ENCODE peak calls at places on chromosome 3, in four cellular contexts. D is PC-9, Z is upper lobe of left lung, Y is upper lobe of right lung. S is an unnamed sample.

GRCh38 chr3:159293493-159293892 is 491.6 kb downstream of the MFSD1 start:
- DNase-seq in D (no peak), Z (no peak), Y (no peak), S (no peak)

GRCh38 chr3:136263251-136263650 is 13.1 kb downstream of the PCCB start:
- DNase-seq in D (no peak), Z (no peak), Y (no peak), S (no peak)

GRCh38 chr3:31705726-31706125 is 173.0 kb downstream of the STT3B start:
- DNase-seq in D (no peak), Z (no peak), Y (no peak), S (no peak)

GRCh38 chr3:157122116-157122515 is 37.8 kb downstream of the CCNL1 start:
- DNase-seq in D (peak; percentile 99), Z (no peak), Y (no peak), S (no peak)

GRCh38 chr3:165624761-165625160 is 212.5 kb downstream of the BCHE start:
- DNase-seq in D (no peak), Z (no peak), Y (no peak), S (no peak)

GRCh38 chr3:37050242-37050641 is 56.9 kb downstream of the MLH1 start:
- DNase-seq in D (no peak), Z (no peak), Y (no peak), S (no peak)

GRCh38 chr3:189235214-189235613 is 63.4 kb downstream of the TPRG1 start:
- DNase-seq in D (no peak), Z (no peak), Y (no peak), S (no peak)

GRCh38 chr3:164004205-164004604 is 1074.1 kb downstream of the SI start:
- DNase-seq in D (no peak), Z (no peak), Y (peak; percentile 50), S (no peak)

GRCh38 chr3:29789686-29790085 is 508.8 kb downstream of the RBMS3 start:
- DNase-seq in D (no peak), Z (no peak), Y (no peak), S (no peak)

GRCh38 chr3:14789640-14790285 is 29.0 kb upstream of the FGD5 start:
- DNase-seq in D (no peak), Z (no peak), Y (peak; percentile 44), S (no peak)

GRCh38 chr3:71247948-71248315 is 335.6 kb downstream of the FOXP1 start:
- DNase-seq in D (no peak), Z (no peak), Y (no peak), S (no peak)

GRCh38 chr3:11053926-11054503 is 61.5 kb downstream of the SLC6A1 start:
- DNase-seq in D (no peak), Z (no peak), Y (no peak), S (no peak)

GRCh38 chr3:127483005-127483641 is 107.4 kb downstream of the TPRA1 start:
- DNase-seq in D (no peak), Z (no peak), Y (peak; percentile 25), S (peak; percentile 43)

GRCh38 chr3:154421067-154421466 is 8.9 kb downstream of the GPR149 start:
- DNase-seq in D (no peak), Z (no peak), Y (no peak), S (no peak)

GRCh38 chr3:194086251-194087075 is 49.5 kb upstream of the HES1 start:
- DNase-seq in D (no peak), Z (no peak), Y (no peak), S (no peak)

GRCh38 chr3:126440709-126440995 is 35.0 kb downstream of the ZXDC start:
- DNase-seq in D (no peak), Z (no peak), Y (peak; percentile 37), S (no peak)

GRCh38 chr3:11640009-11640673 is 3.6 kb downstream of the VGLL4 start:
- DNase-seq in D (no peak), Z (no peak), Y (no peak), S (no peak)

GRCh38 chr3:147388395-147389264 is 17.7 kb downstream of the ZIC4 start:
- DNase-seq in D (no peak), Z (no peak), Y (no peak), S (peak; percentile 35)

GRCh38 chr3:97817965-97818364 is 3.8 kb upstream of the CRYBG3 start:
- DNase-seq in D (no peak), Z (no peak), Y (no peak), S (no peak)

GRCh38 chr3:11457126-11457525 is 184.9 kb downstream of the ATG7 start:
- DNase-seq in D (no peak), Z (no peak), Y (no peak), S (no peak)

GRCh38 chr3:114827495-114827894 is 319.6 kb downstream of the ZBTB20 start:
- DNase-seq in D (no peak), Z (no peak), Y (no peak), S (no peak)

GRCh38 chr3:138686771-138687221 is 78.2 kb downstream of the FAIM start:
- DNase-seq in D (peak; percentile 92), Z (no peak), Y (no peak), S (no peak)

GRCh38 chr3:127585163-127585812 is 5.2 kb downstream of the TPRA1 start:
- DNase-seq in D (no peak), Z (no peak), Y (no peak), S (no peak)

GRCh38 chr3:169929830-169930519 is 18.6 kb downstream of the SAMD7 start:
- DNase-seq in D (no peak), Z (no peak), Y (no peak), S (no peak)

GRCh38 chr3:50345586-50345985 is at the start of gene ZMYND10:
- DNase-seq in D (no peak), Z (peak; percentile 73), Y (peak; percentile 88), S (no peak)

GRCh38 chr3:80190051-80190450 is 422.3 kb upstream of the ROBO1 start:
- DNase-seq in D (peak; percentile 66), Z (no peak), Y (no peak), S (no peak)

GRCh38 chr3:170469151-170470062 is 50.7 kb downstream of the CLDN11 start:
- DNase-seq in D (peak; percentile 28), Z (no peak), Y (no peak), S (no peak)

GRCh38 chr3:47536221-47536891 is 22.8 kb upstream of the ELP6 start:
- DNase-seq in D (no peak), Z (no peak), Y (no peak), S (no peak)

GRCh38 chr3:121295966-121296365 is 249.8 kb downstream of the POLQ start:
- DNase-seq in D (no peak), Z (no peak), Y (no peak), S (no peak)

GRCh38 chr3:10505050-10505790 is at the start of gene ATP2B2:
- DNase-seq in D (no peak), Z (no peak), Y (no peak), S (no peak)

GRCh38 chr3:169666501-169667379 is 3.2 kb upstream of the MECOM start:
- DNase-seq in D (no peak), Z (no peak), Y (peak; percentile 70), S (no peak)

GRCh38 chr3:53665606-53666005 is 171.2 kb downstream of the CACNA1D start:
- DNase-seq in D (no peak), Z (no peak), Y (no peak), S (no peak)

GRCh38 chr3:53672987-53673386 is 173.2 kb downstream of the CHDH start:
- DNase-seq in D (no peak), Z (no peak), Y (no peak), S (no peak)

GRCh38 chr3:53671192-53672021 is 174.8 kb downstream of the CHDH start:
- DNase-seq in D (no peak), Z (peak; percentile 33), Y (no peak), S (no peak)

GRCh38 chr3:53666026-53666425 is 171.6 kb downstream of the CACNA1D start:
- DNase-seq in D (no peak), Z (no peak), Y (no peak), S (no peak)

DNA sequence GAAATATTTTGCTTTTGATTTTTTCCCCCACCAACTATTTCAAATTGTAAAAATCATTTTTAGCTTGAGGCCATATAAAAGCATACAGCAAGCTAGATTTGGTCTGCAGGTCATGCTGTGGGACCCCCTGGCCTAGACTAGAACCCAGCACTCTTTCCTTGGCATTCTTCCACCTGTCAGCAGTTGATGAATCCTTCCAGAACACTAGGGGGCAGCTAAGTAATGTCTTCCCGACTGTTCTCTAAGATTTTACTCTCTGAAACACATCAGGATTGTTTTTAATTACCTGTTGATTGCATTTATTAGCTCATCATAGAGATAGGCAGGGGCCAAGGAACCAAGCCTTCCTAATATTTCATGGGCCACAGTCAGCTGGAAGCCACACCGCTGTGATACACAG is 174.5 kb downstream of the CACNA1D start:
- DNase-seq in D (no peak), Z (no peak), Y (no peak), S (no peak)
- TF ChIP-seq CTCF in D (peak; percentile 35), Z (no peak), Y (peak; percentile 16), S (no peak)

DNA sequence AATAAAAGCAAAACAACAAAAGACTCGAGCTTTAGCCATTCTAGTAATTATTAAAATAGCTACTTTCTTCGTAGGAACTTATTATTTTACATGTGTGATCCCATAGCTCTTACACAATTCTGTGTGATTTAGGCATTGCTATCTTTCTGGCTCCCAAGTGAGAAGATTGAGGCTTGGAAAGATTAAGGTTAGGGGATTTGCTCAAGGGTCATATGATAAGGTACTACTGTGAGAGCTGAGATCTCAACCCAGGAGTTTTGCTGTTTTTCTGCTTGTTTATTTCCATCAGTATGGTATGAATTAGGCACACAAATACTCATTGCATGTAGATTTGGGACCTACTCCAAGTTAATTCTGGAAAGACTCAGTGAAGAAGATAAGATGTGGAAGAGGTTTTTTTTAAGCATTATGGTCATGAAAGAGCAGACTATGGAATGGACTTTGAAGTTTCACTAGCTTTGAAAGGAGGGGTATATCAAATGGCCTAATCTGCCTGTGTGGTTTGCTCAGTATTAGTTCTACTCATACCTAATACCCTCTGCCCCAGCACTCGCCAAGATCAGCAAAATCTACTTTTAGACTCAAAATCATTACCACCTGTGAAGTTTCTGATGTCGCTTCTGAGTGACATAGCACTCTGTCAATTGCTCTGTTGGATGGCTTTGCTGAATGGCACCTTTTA is 12.4 kb downstream of the MBNL1 start:
- DNase-seq in D (no peak), Z (no peak), Y (no peak), S (no peak)
- H3K27ac ChIP-seq in D (no peak overlapping the region), Z (peak overlapping the region; percentile 37), Y (no peak overlapping the region), S (peak overlapping the region; percentile 36)

GRCh38 chr3:42851228-42851834 is 24.3 kb downstream of the CYP8B1 start:
- DNase-seq in D (no peak), Z (no peak), Y (no peak), S (peak; percentile 52)
- H3K4me3 ChIP-seq in D (no peak overlapping the region), Z (no peak overlapping the region), Y (no peak overlapping the region), S (peak overlapping the region; percentile 42)

GRCh38 chr3:125132815-125133214 is 77.0 kb upstream of the HEG1 start:
- DNase-seq in D (no peak), Z (no peak), Y (no peak), S (no peak)
- TF ChIP-seq CTCF in D (no peak), Z (no peak), Y (no peak), S (no peak)

DNA sequence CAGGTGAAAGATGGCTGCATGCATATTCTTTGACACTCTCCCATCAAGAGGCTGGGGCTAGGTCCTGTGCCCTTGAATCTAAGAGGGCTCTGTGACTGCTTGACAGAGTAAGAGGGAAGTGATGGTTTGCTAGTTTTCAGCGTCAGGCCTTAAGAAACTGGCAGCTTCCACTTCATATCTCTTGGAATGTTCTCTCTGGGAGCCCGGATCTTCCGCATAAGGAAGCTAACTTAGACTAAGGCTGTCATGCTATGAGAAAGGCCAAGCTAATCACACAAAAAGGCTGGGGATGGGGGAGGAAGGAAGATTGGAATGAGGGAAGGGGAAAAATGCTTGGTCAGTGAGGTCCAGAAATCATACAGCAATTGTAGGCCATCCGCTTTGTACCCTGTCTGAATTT is 50.0 kb downstream of the MB21D2 start:
- DNase-seq in D (no peak), Z (no peak), Y (no peak), S (no peak)
- H3K27ac ChIP-seq in D (no peak overlapping the region), Z (no peak overlapping the region), Y (no peak overlapping the region), S (peak overlapping the region; percentile 4)